ENCODE peak calls at places on chromosomes 4 and X, in four cellular contexts. One of them, this sample, is unnamed.

GRCh38 chrX:20500171-20500865 is 233.6 kb upstream of the RPS6KA3 start:
- ATAC-seq in mucosa of descending colon: no peak
- ATAC-seq in stimulated activated naive CD8-positive, alpha-beta T cell treated with anti-CD3 and anti-CD28 coated beads, Interleukin-15, Interleukin-2, amounts not matched to agents 100 U/mL and 50 U/mL, for 24 hours: peak; percentile 72
- ATAC-seq in Right ventricle myocardium inferior: no peak
- ATAC-seq in this sample: no peak

GRCh38 chrX:77493677-77494553 is 46.7 kb downstream of the FGF16 start:
- ATAC-seq in mucosa of descending colon: no peak
- ATAC-seq in Right ventricle myocardium inferior: no peak
- ATAC-seq in stimulated activated naive CD8-positive, alpha-beta T cell treated with anti-CD3 and anti-CD28 coated beads, Interleukin-15, Interleukin-2, amounts not matched to agents 100 U/mL and 50 U/mL, for 24 hours: no peak
- ATAC-seq in this sample: no peak

GRCh38 chrX:136202889-136203288 is 48.3 kb downstream of the MAP7D3 start:
- ATAC-seq in stimulated activated naive CD8-positive, alpha-beta T cell treated with anti-CD3 and anti-CD28 coated beads, Interleukin-15, Interleukin-2, amounts not matched to agents 100 U/mL and 50 U/mL, for 24 hours: no peak
- ATAC-seq in mucosa of descending colon: no peak
- ATAC-seq in Right ventricle myocardium inferior: no peak
- ATAC-seq in this sample: peak; percentile 66

GRCh38 chrX:72634321-72634720 is 61.7 kb upstream of the HDAC8 start:
- ATAC-seq in stimulated activated naive CD8-positive, alpha-beta T cell treated with anti-CD3 and anti-CD28 coated beads, Interleukin-15, Interleukin-2, amounts not matched to agents 100 U/mL and 50 U/mL, for 24 hours: no peak
- ATAC-seq in Right ventricle myocardium inferior: no peak
- ATAC-seq in mucosa of descending colon: no peak
- ATAC-seq in this sample: peak; percentile 43

GRCh38 chr4:23333556-23333945 is 556.3 kb downstream of the PPARGC1A start:
- ATAC-seq in Right ventricle myocardium inferior: peak; percentile 77
- ATAC-seq in stimulated activated naive CD8-positive, alpha-beta T cell treated with anti-CD3 and anti-CD28 coated beads, Interleukin-15, Interleukin-2, amounts not matched to agents 100 U/mL and 50 U/mL, for 24 hours: peak; percentile 66
- ATAC-seq in mucosa of descending colon: peak; percentile 42
- ATAC-seq in this sample: no peak

GRCh38 chr4:4384837-4385236 is 2.1 kb upstream of the NSG1 start:
- ATAC-seq in mucosa of descending colon: no peak
- ATAC-seq in Right ventricle myocardium inferior: no peak
- ATAC-seq in stimulated activated naive CD8-positive, alpha-beta T cell treated with anti-CD3 and anti-CD28 coated beads, Interleukin-15, Interleukin-2, amounts not matched to agents 100 U/mL and 50 U/mL, for 24 hours: no peak
- ATAC-seq in this sample: no peak

GRCh38 chr4:153188966-153189801 is 15.1 kb upstream of the TRIM2 start:
- ATAC-seq in stimulated activated naive CD8-positive, alpha-beta T cell treated with anti-CD3 and anti-CD28 coated beads, Interleukin-15, Interleukin-2, amounts not matched to agents 100 U/mL and 50 U/mL, for 24 hours: no peak
- ATAC-seq in Right ventricle myocardium inferior: no peak
- ATAC-seq in mucosa of descending colon: peak; percentile 89
- ATAC-seq in this sample: no peak

GRCh38 chr4:55949480-55949802 is 696 bp downstream of the CEP135 start:
- ATAC-seq in stimulated activated naive CD8-positive, alpha-beta T cell treated with anti-CD3 and anti-CD28 coated beads, Interleukin-15, Interleukin-2, amounts not matched to agents 100 U/mL and 50 U/mL, for 24 hours: no peak
- ATAC-seq in mucosa of descending colon: no peak
- ATAC-seq in Right ventricle myocardium inferior: no peak
- ATAC-seq in this sample: no peak

GRCh38 chrX:15501506-15501905 is 899 bp downstream of the BMX start:
- ATAC-seq in stimulated activated naive CD8-positive, alpha-beta T cell treated with anti-CD3 and anti-CD28 coated beads, Interleukin-15, Interleukin-2, amounts not matched to agents 100 U/mL and 50 U/mL, for 24 hours: no peak
- ATAC-seq in Right ventricle myocardium inferior: no peak
- ATAC-seq in mucosa of descending colon: no peak
- ATAC-seq in this sample: no peak

GRCh38 chr4:93852680-93853079 is 24.1 kb downstream of the ATOH1 start:
- ATAC-seq in mucosa of descending colon: peak; percentile 94
- ATAC-seq in stimulated activated naive CD8-positive, alpha-beta T cell treated with anti-CD3 and anti-CD28 coated beads, Interleukin-15, Interleukin-2, amounts not matched to agents 100 U/mL and 50 U/mL, for 24 hours: no peak
- ATAC-seq in Right ventricle myocardium inferior: no peak
- ATAC-seq in this sample: no peak

GRCh38 chrX:40244980-40245379 is 147.2 kb upstream of the BCOR start:
- ATAC-seq in Right ventricle myocardium inferior: no peak
- ATAC-seq in stimulated activated naive CD8-positive, alpha-beta T cell treated with anti-CD3 and anti-CD28 coated beads, Interleukin-15, Interleukin-2, amounts not matched to agents 100 U/mL and 50 U/mL, for 24 hours: no peak
- ATAC-seq in mucosa of descending colon: no peak
- ATAC-seq in this sample: no peak

GRCh38 chr4:185405296-185405999 is 8.8 kb downstream of the ANKRD37 start:
- ATAC-seq in Right ventricle myocardium inferior: no peak
- ATAC-seq in stimulated activated naive CD8-positive, alpha-beta T cell treated with anti-CD3 and anti-CD28 coated beads, Interleukin-15, Interleukin-2, amounts not matched to agents 100 U/mL and 50 U/mL, for 24 hours: no peak
- ATAC-seq in mucosa of descending colon: no peak
- ATAC-seq in this sample: no peak

GRCh38 chrX:5314148-5314547 is 914.5 kb downstream of the NLGN4X start:
- ATAC-seq in stimulated activated naive CD8-positive, alpha-beta T cell treated with anti-CD3 and anti-CD28 coated beads, Interleukin-15, Interleukin-2, amounts not matched to agents 100 U/mL and 50 U/mL, for 24 hours: no peak
- ATAC-seq in Right ventricle myocardium inferior: no peak
- ATAC-seq in mucosa of descending colon: no peak
- ATAC-seq in this sample: no peak

GRCh38 chrX:39813631-39814246 is 284.0 kb downstream of the BCOR start:
- ATAC-seq in stimulated activated naive CD8-positive, alpha-beta T cell treated with anti-CD3 and anti-CD28 coated beads, Interleukin-15, Interleukin-2, amounts not matched to agents 100 U/mL and 50 U/mL, for 24 hours: no peak
- ATAC-seq in Right ventricle myocardium inferior: peak; percentile 92
- ATAC-seq in mucosa of descending colon: peak; percentile 71
- ATAC-seq in this sample: peak; percentile 80

GRCh38 chr4:176593943-176594342 is 198.8 kb downstream of the VEGFC start:
- ATAC-seq in Right ventricle myocardium inferior: no peak
- ATAC-seq in stimulated activated naive CD8-positive, alpha-beta T cell treated with anti-CD3 and anti-CD28 coated beads, Interleukin-15, Interleukin-2, amounts not matched to agents 100 U/mL and 50 U/mL, for 24 hours: no peak
- ATAC-seq in mucosa of descending colon: no peak
- ATAC-seq in this sample: no peak

GRCh38 chrX:13899607-13900006 is 82.7 kb upstream of the GPM6B start:
- ATAC-seq in mucosa of descending colon: no peak
- ATAC-seq in Right ventricle myocardium inferior: no peak
- ATAC-seq in stimulated activated naive CD8-positive, alpha-beta T cell treated with anti-CD3 and anti-CD28 coated beads, Interleukin-15, Interleukin-2, amounts not matched to agents 100 U/mL and 50 U/mL, for 24 hours: no peak
- ATAC-seq in this sample: peak; percentile 94

This sample was measured in gastroesophageal sphincter.